ENCODE peak calls at places on chromosomes 5 and 9, in seven cellular contexts. W, B, A, R, N, S and G are unnamed samples.

GRCh38 chr5:32428426-32428825 is 16.1 kb downstream of the ZFR start:
- DNase-seq in W (no peak), B (no peak), A (no peak), R (peak; percentile 7), N (no peak), S (no peak), G (no peak)

GRCh38 chr9:71587576-71588362 is 180.5 kb downstream of the CEMIP2 start:
- DNase-seq in W (no peak), B (no peak), A (peak; percentile 53), R (no peak), N (no peak), S (no peak), G (no peak)

GRCh38 chr9:34508463-34508862 is 14.3 kb downstream of the ENHO start:
- DNase-seq in W (no peak), B (no peak), A (no peak), R (no peak), N (no peak), S (no peak), G (no peak)

GRCh38 chr5:92429642-92430041 is 1046.5 kb upstream of the ARRDC3 start:
- DNase-seq in W (no peak), B (no peak), A (no peak), R (no peak), N (no peak), S (no peak), G (no peak)

GRCh38 chr5:133196441-133197085 is 144.8 kb downstream of the HSPA4 start:
- DNase-seq in W (no peak), B (no peak), A (no peak), R (no peak), N (no peak), S (no peak), G (no peak)

GRCh38 chr5:33761139-33761538 is 130.7 kb downstream of the ADAMTS12 start:
- DNase-seq in W (no peak), B (no peak), A (peak; percentile 37), R (peak; percentile 38), N (no peak), S (no peak), G (no peak)

GRCh38 chr9:89874351-89875321 is 269.8 kb downstream of the GADD45G start:
- DNase-seq in W (peak; percentile 42), B (peak; percentile 70), A (no peak), R (no peak), N (no peak), S (no peak), G (peak; percentile 60)

GRCh38 chr9:134314950-134315715 is 11.1 kb upstream of the RXRA start:
- DNase-seq in W (no peak), B (peak; percentile 55), A (no peak), R (no peak), N (no peak), S (no peak), G (peak; percentile 58)

GRCh38 chr5:148922606-148923005 is 96.2 kb downstream of the ADRB2 start:
- DNase-seq in W (no peak), B (no peak), A (peak; percentile 28), R (no peak), N (no peak), S (no peak), G (no peak)

GRCh38 chr5:855771-856530 is 5.2 kb upstream of the ZDHHC11 start:
- DNase-seq in W (no peak), B (no peak), A (no peak), R (no peak), N (no peak), S (no peak), G (no peak)

GRCh38 chr5:120464627-120465280 is 654 bp downstream of the PRR16 start:
- DNase-seq in W (peak; percentile 67), B (peak; percentile 72), A (peak; percentile 64), R (peak; percentile 72), N (no peak), S (no peak), G (peak; percentile 63)

GRCh38 chr5:178389796-178390195 is 157.2 kb upstream of the PHYKPL start:
- DNase-seq in W (no peak), B (peak; percentile 39), A (no peak), R (no peak), N (no peak), S (no peak), G (no peak)

GRCh38 chr5:16616536-16617271 is at the start of gene RETREG1:
- DNase-seq in W (peak; percentile 89), B (peak; percentile 96), A (no peak), R (peak; percentile 9), N (peak; percentile 79), S (peak; percentile 33), G (peak; percentile 71)

GRCh38 chr5:135072357-135073247 is 38.6 kb upstream of the PITX1 start:
- DNase-seq in W (no peak), B (no peak), A (no peak), R (no peak), N (no peak), S (no peak), G (no peak)

GRCh38 chr5:39624268-39624886 is 199.6 kb upstream of the DAB2 start:
- DNase-seq in W (no peak), B (no peak), A (peak; percentile 8), R (peak; percentile 56), N (no peak), S (no peak), G (no peak)

GRCh38 chr5:158462349-158463114 is 603.6 kb upstream of the CLINT1 start:
- DNase-seq in W (no peak), B (no peak), A (no peak), R (no peak), N (no peak), S (no peak), G (no peak)

GRCh38 chr9:130053504-130054427 is at the start of gene GPR107:
- DNase-seq in W (peak; percentile 97), B (peak; percentile 96), A (peak; percentile 57), R (peak; percentile 56), N (peak; percentile 51), S (peak; percentile 75), G (peak; percentile 70)

GRCh38 chr9:136117291-136118060 is 1.2 kb downstream of the TMEM250 start:
- DNase-seq in W (peak; percentile 59), B (peak; percentile 80), A (no peak), R (no peak), N (no peak), S (peak; percentile 59), G (no peak)

GRCh38 chr5:144207875-144208444 is 37.3 kb downstream of the KCTD16 start:
- DNase-seq in W (no peak), B (no peak), A (no peak), R (no peak), N (no peak), S (no peak), G (no peak)

GRCh38 chr9:107827304-107827703 is 337.7 kb upstream of the KLF4 start:
- DNase-seq in W (no peak), B (no peak), A (no peak), R (no peak), N (no peak), S (no peak), G (no peak)

GRCh38 chr5:135139397-135140134 is 105.5 kb upstream of the PITX1 start:
- DNase-seq in W (no peak), B (no peak), A (peak; percentile 96), R (peak; percentile 84), N (no peak), S (no peak), G (no peak)

GRCh38 chr5:93602261-93603149 is 19.5 kb downstream of the NR2F1 start:
- DNase-seq in W (peak; percentile 76), B (peak; percentile 43), A (peak; percentile 33), R (no peak), N (no peak), S (no peak), G (no peak)

GRCh38 chr5:125357660-125358059 is 611.2 kb upstream of the ZNF608 start:
- DNase-seq in W (no peak), B (no peak), A (no peak), R (no peak), N (no peak), S (no peak), G (no peak)

GRCh38 chr5:112614986-112615385 is 122.7 kb upstream of the APC start:
- DNase-seq in W (no peak), B (no peak), A (no peak), R (no peak), N (no peak), S (no peak), G (no peak)

GRCh38 chr5:176570044-176570443 is 20.9 kb downstream of the CDHR2 start:
- DNase-seq in W (no peak), B (no peak), A (peak; percentile 48), R (no peak), N (no peak), S (peak; percentile 16), G (no peak)
- TF ChIP-seq CTCF in W (peak; percentile 33), B (no peak), A (peak; percentile 42), R (peak; percentile 27), N (no peak), S (peak; percentile 35), G (no peak)

GRCh38 chr9:128636024-128636390 is 20.6 kb downstream of the DYNC2I2 start:
- DNase-seq in W (peak; percentile 43), B (peak; percentile 86), A (no peak), R (no peak), N (no peak), S (no peak), G (no peak)
- TF ChIP-seq CTCF in W (peak; percentile 11), B (no peak), A (no peak), R (no peak), N (no peak), S (no peak), G (no peak)

GRCh38 chr5:169599451-169599850 is 15.9 kb downstream of the SPDL1 start:
- DNase-seq in W (no peak), B (no peak), A (peak; percentile 40), R (no peak), N (no peak), S (no peak), G (no peak)
- TF ChIP-seq CTCF in W (no peak), B (no peak), A (no peak), R (no peak), N (no peak), S (no peak), G (no peak)

GRCh38 chr5:104412649-104413240 is 850.2 kb upstream of the NUDT12 start:
- DNase-seq in W (no peak), B (no peak), A (peak; percentile 17), R (peak; percentile 2), N (no peak), S (peak; percentile 20), G (no peak)
- TF ChIP-seq CTCF in W (peak; percentile 57), B (no peak), A (peak; percentile 28), R (peak; percentile 60), N (no peak), S (peak; percentile 71), G (no peak)

DNA sequence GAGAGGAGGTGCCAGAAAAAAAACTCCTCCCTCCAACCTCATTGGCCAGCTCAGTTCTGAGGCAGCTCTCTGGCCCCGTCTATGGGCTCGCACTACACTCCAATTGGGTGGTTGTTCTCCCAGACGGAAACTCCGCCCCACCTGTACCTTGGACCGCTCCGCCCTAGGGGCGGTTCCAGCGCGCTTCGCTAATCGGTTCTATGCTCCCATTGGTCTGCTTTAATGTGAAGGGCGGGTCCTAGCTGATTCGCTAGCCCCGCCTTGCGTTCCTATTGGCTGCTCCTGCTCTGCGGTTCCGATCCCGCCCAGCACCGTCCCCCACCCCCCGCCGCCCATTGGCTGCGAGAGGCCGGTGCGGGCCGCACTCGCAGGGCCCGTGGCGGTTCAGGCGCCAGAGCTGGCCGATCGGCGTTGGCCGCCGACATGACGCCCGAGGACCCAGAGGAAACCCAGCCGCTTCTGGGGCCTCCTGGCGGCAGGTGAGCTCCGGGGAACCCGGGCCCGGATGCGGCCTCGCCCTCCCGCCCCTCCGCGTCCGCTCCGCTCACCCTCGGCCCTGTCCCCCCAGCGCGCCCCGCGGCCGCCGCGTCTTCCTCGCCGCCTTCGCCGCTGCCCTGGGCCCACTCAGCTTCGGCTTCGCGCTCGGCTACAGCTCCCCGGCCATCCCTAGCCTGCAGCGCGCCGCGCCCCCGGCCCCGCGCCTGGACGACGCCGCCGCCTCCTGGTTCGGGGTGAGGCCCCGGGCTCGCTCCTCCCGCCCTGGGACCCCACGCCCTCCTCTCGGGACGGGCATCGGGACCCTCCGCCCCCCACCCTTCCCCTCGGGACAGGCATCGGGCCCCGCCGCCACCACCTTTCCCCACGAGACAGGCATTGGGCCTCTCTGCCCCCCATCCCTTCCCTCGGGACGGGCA is at the start of gene SLC2A8:
- DNase-seq in W (peak; percentile 96), B (peak; percentile 96), A (peak; percentile 99), R (peak; percentile 98), N (peak; percentile 71), S (peak; percentile 100), G (peak; percentile 100)
- TF ChIP-seq CTCF in W (peak; percentile 30), B (peak; percentile 25), A (peak; percentile 1), R (no peak), N (peak; percentile 18), S (no peak), G (no peak)